ENCODE peak calls at places on chromosome 18, in six cellular contexts. K is suprapubic skin, A is PC-3, J is GM23248, T is heart right ventricle, I is foreskin keratinocyte. X is an unnamed sample.

GRCh38 chr18:76909418-76909817 is 87.1 kb downstream of the ZNF236 start:
- DNase-seq in J (no peak), T (no peak), I (no peak), A (no peak), K (no peak), X (no peak)

GRCh38 chr18:36295880-36296301 is 1.6 kb upstream of the FHOD3 start:
- DNase-seq in T (no peak), K (no peak), J (peak), A (no peak), I (no peak), X (no peak)

GRCh38 chr18:69400976-69401474 is 337 bp downstream of the DOK6 start:
- DNase-seq in J (peak), T (peak), I (no peak), K (no peak), A (no peak), X (no peak)

GRCh38 chr18:49921278-49922037 is 108.1 kb upstream of the ACAA2 start:
- DNase-seq in I (no peak), A (no peak), T (no peak), K (no peak), J (peak), X (no peak)

GRCh38 chr18:46067431-46068007 is 4.5 kb downstream of the PSTPIP2 start:
- DNase-seq in J (no peak), A (peak), I (no peak), K (no peak), T (no peak), X (peak)

GRCh38 chr18:51030537-51031258 is 685 bp downstream of the SMAD4 start:
- DNase-seq in K (peak), T (peak), A (peak), J (peak), I (no peak), X (no peak)

GRCh38 chr18:40531061-40531460 is 1424.0 kb upstream of the PIK3C3 start:
- DNase-seq in A (no peak), K (no peak), I (no peak), T (no peak), J (no peak), X (no peak)

GRCh38 chr18:54223568-54224241 is 764 bp downstream of the MBD2 start:
- DNase-seq in K (peak), T (peak), J (peak), A (peak), I (peak), X (peak)

GRCh38 chr18:48942554-48943261 is 8.1 kb downstream of the SMAD7 start:
- DNase-seq in J (peak), I (peak), A (peak), K (peak), T (no peak), X (peak)

GRCh38 chr18:47409519-47409918 is 158.1 kb upstream of the SKOR2 start:
- DNase-seq in J (no peak), K (no peak), T (no peak), A (no peak), I (no peak), X (no peak)

GRCh38 chr18:33755918-33756590 is 178.0 kb downstream of the ASXL3 start:
- DNase-seq in T (no peak), K (no peak), J (peak), A (peak), I (peak), X (peak)

GRCh38 chr18:31610841-31611240 is 19.2 kb downstream of the TTR start:
- DNase-seq in I (no peak), J (peak), T (no peak), A (peak), K (no peak), X (no peak)

DNA sequence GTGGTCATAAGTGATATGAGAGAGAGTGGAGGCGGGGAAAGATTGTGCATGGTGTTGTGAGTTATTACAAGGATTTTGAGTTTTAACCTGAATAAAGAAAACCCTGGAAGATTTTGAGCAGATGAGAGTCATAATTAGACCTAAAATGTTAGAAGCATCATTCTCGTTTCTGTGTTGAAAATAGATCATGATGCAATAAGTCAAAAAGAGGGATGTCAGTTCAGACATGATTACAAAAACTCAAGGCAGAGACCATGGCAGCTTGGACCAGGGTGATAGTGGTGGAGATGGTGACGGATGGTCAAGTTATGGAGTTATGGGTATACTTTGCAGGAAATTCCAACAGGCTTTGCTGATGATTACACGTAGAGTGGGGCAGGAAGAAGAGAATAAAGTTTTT is 267.2 kb downstream of the CDH20 start:
- DNase-seq in I (no peak), J (no peak), A (no peak), T (no peak), K (no peak), X (no peak)
- H3K27ac ChIP-seq in I (no peak), J (no peak), A (no peak), T (no peak), K (no peak), X (no peak)

GRCh38 chr18:57195341-57195740 is 48.5 kb downstream of the BOD1L2 start:
- DNase-seq in A (no peak), J (no peak), I (no peak), K (no peak), T (no peak), X (no peak)

GRCh38 chr18:57198025-57198424 is 51.1 kb downstream of the BOD1L2 start:
- DNase-seq in T (no peak), A (no peak), I (no peak), K (no peak), J (no peak), X (no peak)

GRCh38 chr18:57194070-57194469 is 47.2 kb downstream of the BOD1L2 start:
- DNase-seq in J (no peak), T (no peak), A (no peak), I (no peak), K (no peak), X (no peak)

GRCh38 chr18:57190026-57190425 is 43.1 kb downstream of the BOD1L2 start:
- DNase-seq in J (no peak), T (no peak), K (no peak), I (no peak), A (no peak), X (no peak)

GRCh38 chr18:57194622-57195021 is 47.7 kb downstream of the BOD1L2 start:
- DNase-seq in I (no peak), K (no peak), J (no peak), T (no peak), A (no peak), X (no peak)
- H3K27ac ChIP-seq in I (no peak), K (no peak), J (no peak), T (no peak), A (no peak), X (no peak)

GRCh38 chr18:58451972-58452334 is 176.9 kb downstream of the ALPK2 start:
- DNase-seq in I (no peak), K (no peak), J (no peak), T (no peak), A (no peak), X (no peak)
- H3K27ac ChIP-seq in I (no peak), K (no peak), J (no peak), T (no peak), A (no peak), X (no peak)

DNA sequence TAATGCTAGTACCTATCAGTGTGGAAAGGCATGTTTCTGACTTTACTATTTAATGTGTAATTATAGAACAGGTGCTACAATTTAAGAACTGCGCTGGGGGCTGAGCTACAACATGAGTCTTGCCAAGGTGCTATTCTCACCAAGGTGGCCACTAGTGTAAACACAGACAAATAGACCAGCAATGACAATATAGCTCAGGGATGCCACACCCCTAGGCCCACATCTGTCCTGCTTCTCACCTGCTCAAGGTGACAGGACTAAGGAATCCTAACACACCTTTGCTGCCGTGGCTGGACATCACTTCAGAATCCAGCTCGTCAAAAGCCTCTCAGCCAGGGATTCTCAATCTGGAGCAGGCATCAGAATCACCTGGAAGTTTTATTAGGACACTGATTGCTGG is 17.1 kb downstream of the ATP8B1 start:
- DNase-seq in A (no peak), T (no peak), K (no peak), I (no peak), J (no peak), X (no peak)
- H3K27ac ChIP-seq in A (no peak), T (no peak), K (no peak), I (no peak), J (no peak), X (no peak)

DNA sequence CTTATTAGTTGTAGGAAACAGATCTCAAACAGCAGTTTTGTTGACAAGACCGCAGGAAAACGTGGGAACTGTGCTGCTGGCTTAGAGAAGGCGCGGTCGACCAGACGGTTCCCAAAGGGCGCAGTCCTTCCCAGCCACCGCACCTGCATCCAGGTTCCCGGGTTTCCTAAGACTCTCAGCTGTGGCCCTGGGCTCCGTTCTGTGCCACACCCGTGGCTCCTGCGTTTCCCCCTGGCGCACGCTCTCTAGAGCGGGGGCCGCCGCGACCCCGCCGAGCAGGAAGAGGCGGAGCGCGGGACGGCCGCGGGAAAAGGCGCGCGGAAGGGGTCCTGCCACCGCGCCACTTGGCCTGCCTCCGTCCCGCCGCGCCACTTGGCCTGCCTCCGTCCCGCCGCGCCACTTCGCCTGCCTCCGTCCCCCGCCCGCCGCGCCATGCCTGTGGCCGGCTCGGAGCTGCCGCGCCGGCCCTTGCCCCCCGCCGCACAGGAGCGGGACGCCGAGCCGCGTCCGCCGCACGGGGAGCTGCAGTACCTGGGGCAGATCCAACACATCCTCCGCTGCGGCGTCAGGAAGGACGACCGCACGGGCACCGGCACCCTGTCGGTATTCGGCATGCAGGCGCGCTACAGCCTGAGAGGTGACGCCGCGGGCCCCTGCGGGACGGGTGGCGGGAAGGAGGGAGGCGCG is at the start of gene TYMS:
- DNase-seq in T (peak), J (peak), A (peak), K (no peak), I (peak), X (no peak)
- H3K27ac ChIP-seq in T (no peak), J (peak), A (peak), K (no peak), I (peak), X (peak)

GRCh38 chr18:26765498-26765897 is 100.0 kb downstream of the AQP4 start:
- DNase-seq in I (no peak), A (no peak), K (no peak), J (no peak), T (no peak), X (no peak)

GRCh38 chr18:26771524-26771923 is 94.0 kb downstream of the AQP4 start:
- DNase-seq in I (no peak), K (no peak), A (peak), J (peak), T (no peak), X (no peak)

GRCh38 chr18:26764177-26764576 is 101.3 kb downstream of the AQP4 start:
- DNase-seq in I (no peak), K (no peak), A (no peak), T (no peak), J (no peak), X (no peak)

GRCh38 chr18:26764584-26764983 is 100.9 kb downstream of the AQP4 start:
- DNase-seq in J (no peak), T (no peak), A (peak), K (no peak), I (no peak), X (no peak)

DNA sequence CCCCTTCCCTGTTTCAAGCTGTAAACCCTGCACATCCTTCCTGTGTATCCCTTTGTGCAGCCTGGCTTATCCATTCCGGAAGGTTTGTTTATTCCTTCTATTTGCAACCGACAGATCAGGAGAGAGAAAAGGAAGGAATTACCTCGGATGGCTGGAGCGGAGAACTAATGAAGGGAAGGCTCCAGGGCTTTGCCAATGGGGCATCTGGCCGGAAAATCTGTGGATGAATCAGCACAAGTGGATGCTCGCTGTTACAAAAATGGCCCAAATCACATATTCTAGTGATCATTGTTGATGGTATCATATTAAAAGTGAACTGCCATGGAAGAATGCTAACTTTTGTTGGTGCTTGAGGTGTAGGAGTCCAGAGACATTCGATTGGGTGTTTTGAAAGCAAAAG is 97.1 kb downstream of the AQP4 start:
- DNase-seq in K (no peak), A (no peak), T (no peak), I (no peak), J (no peak), X (no peak)
- H3K27ac ChIP-seq in K (no peak), A (no peak), T (no peak), I (no peak), J (no peak), X (no peak)

GRCh38 chr18:61731169-61731568 is 161.6 kb downstream of the RNF152 start:
- DNase-seq in I (no peak), A (no peak), T (no peak), J (no peak), K (no peak), X (no peak)
- H3K27ac ChIP-seq in I (no peak), A (no peak), T (peak), J (peak), K (peak), X (no peak)

X was measured in epithelial cell of prostate.